ENCODE peak calls at places on chromosomes 12 and 14, in seven cellular contexts. U is breast epithelium, X is cardiac muscle cell, D is left ventricle myocardium inferior, T is uterus, L is lower lobe of right lung, S is thoracic aorta. G is an unnamed sample. For H3K4me1, the result is how much of the 10 kb centered on the place peaks cover.

GRCh38 chr12:52442600-52443061 is 8.5 kb upstream of the KRT75 start:
- DNase-seq in U (peak), X (peak), D (no peak), T (no peak), L (no peak), S (no peak), G (no peak)

GRCh38 chr12:46442239-46442638 is 69.7 kb upstream of the SLC38A2 start:
- DNase-seq in U (no peak), X (peak), D (no peak), T (no peak), L (no peak), S (no peak), G (no peak)

GRCh38 chr12:113465808-113466769 is 5.6 kb downstream of the LHX5 start:
- DNase-seq in U (no peak), X (no peak), D (no peak), T (no peak), L (no peak), S (no peak), G (no peak)

GRCh38 chr12:82203076-82203475 is 155.1 kb downstream of the CCDC59 start:
- DNase-seq in U (no peak), X (no peak), D (no peak), T (no peak), L (no peak), S (no peak), G (no peak)

GRCh38 chr14:104049576-104050240 is 35.8 kb upstream of the ASPG start:
- DNase-seq in U (no peak), X (no peak), D (no peak), T (no peak), L (no peak), S (no peak), G (no peak)

GRCh38 chr12:104694711-104695110 is 238.0 kb downstream of the CHST11 start:
- DNase-seq in U (no peak), X (no peak), D (no peak), T (no peak), L (no peak), S (no peak), G (no peak)

GRCh38 chr12:122318607-122319311 is 52.5 kb upstream of the VPS33A start:
- DNase-seq in U (no peak), X (peak), D (no peak), T (no peak), L (no peak), S (no peak), G (no peak)

GRCh38 chr12:43102506-43103269 is 449.3 kb downstream of the ADAMTS20 start:
- DNase-seq in U (no peak), X (no peak), D (no peak), T (no peak), L (no peak), S (no peak), G (no peak)

GRCh38 chr12:121532503-121533390 is 48.1 kb downstream of the KDM2B start:
- DNase-seq in U (no peak), X (peak), D (no peak), T (no peak), L (no peak), S (no peak), G (no peak)

GRCh38 chr14:22276913-22277816 is 311.9 kb downstream of the DAD1 start:
- DNase-seq in U (no peak), X (peak), D (no peak), T (no peak), L (no peak), S (no peak), G (no peak)

GRCh38 chr12:84697141-84697540 is 215.5 kb downstream of the SLC6A15 start:
- DNase-seq in U (no peak), X (no peak), D (no peak), T (no peak), L (no peak), S (no peak), G (no peak)

GRCh38 chr14:91227183-91227628 is 17.3 kb downstream of the GPR68 start:
- DNase-seq in U (no peak), X (no peak), D (no peak), T (no peak), L (no peak), S (no peak), G (no peak)

GRCh38 chr14:41604793-41605534 is 1.7 kb upstream of the LRFN5 start:
- DNase-seq in U (no peak), X (peak), D (peak), T (peak), L (no peak), S (no peak), G (no peak)

GRCh38 chr12:15563683-15564082 is 225.5 kb downstream of the EPS8 start:
- DNase-seq in U (no peak), X (peak), D (no peak), T (peak), L (no peak), S (no peak), G (peak)

GRCh38 chr12:108826807-108827721 is 30.3 kb downstream of the SSH1 start:
- DNase-seq in U (no peak), X (peak), D (peak), T (no peak), L (peak), S (no peak), G (no peak)

GRCh38 chr12:2003676-2004112 is 563 bp downstream of the DCP1B start:
- DNase-seq in U (no peak), X (no peak), D (no peak), T (no peak), L (no peak), S (no peak), G (peak)

GRCh38 chr12:67590122-67590795 is 58.3 kb upstream of the DYRK2 start:
- DNase-seq in U (no peak), X (no peak), D (no peak), T (no peak), L (no peak), S (no peak), G (peak)

GRCh38 chr12:113788020-113788856 is 177.9 kb downstream of the RBM19 start:
- DNase-seq in U (no peak), X (peak), D (no peak), T (no peak), L (no peak), S (no peak), G (no peak)

GRCh38 chr14:35687335-35687939 is 121.7 kb downstream of the RALGAPA1 start:
- DNase-seq in U (no peak), X (peak), D (no peak), T (no peak), L (no peak), S (no peak), G (peak)

GRCh38 chr14:102084931-102085330 is 1.9 kb downstream of the HSP90AA1 start:
- DNase-seq in U (no peak), X (no peak), D (no peak), T (no peak), L (no peak), S (no peak), G (no peak)

GRCh38 chr12:49121047-49121696 is 10.0 kb downstream of the TUBA1B start:
- DNase-seq in U (no peak), X (peak), D (peak), T (peak), L (no peak), S (no peak), G (no peak)

GRCh38 chr14:22849212-22849819 is 12.9 kb downstream of the MMP14 start:
- DNase-seq in U (peak), X (peak), D (peak), T (peak), L (peak), S (peak), G (no peak)

GRCh38 chr12:56300644-56301464 is 724 bp upstream of the CS start:
- DNase-seq in U (no peak), X (no peak), D (no peak), T (no peak), L (no peak), S (peak), G (no peak)

GRCh38 chr12:104171785-104172563 is 34.0 kb upstream of the NFYB start:
- DNase-seq in U (no peak), X (no peak), D (no peak), T (no peak), L (no peak), S (no peak), G (no peak)

GRCh38 chr14:34347683-34348082 is 114.4 kb downstream of the SPTSSA start:
- DNase-seq in U (no peak), X (no peak), D (no peak), T (no peak), L (no peak), S (no peak), G (no peak)
- H3K4me1 ChIP-seq in U (under half), X (under half), D (under half), T (under half), L (under half), S (under half), G (under half)

GRCh38 chr12:54535474-54535873 is 13.9 kb upstream of the PDE1B start:
- DNase-seq in U (no peak), X (no peak), D (no peak), T (no peak), L (no peak), S (no peak), G (no peak)
- H3K27ac ChIP-seq in U (no peak), X (no peak), D (no peak), T (no peak), L (no peak), S (no peak), G (no peak)

GRCh38 chr14:68886109-68886434 is 93.0 kb downstream of the ACTN1 start:
- DNase-seq in U (no peak), X (peak), D (no peak), T (no peak), L (no peak), S (no peak), G (no peak)
- H3K4me1 ChIP-seq in U (under half), X (under half), D (under half), T (under half), L (under half), S (under half), G (under half)

GRCh38 chr12:8011331-8011730 is 21.2 kb upstream of the FOXJ2 start:
- DNase-seq in U (no peak), X (peak), D (no peak), T (no peak), L (no peak), S (no peak), G (no peak)
- H3K27ac ChIP-seq in U (no peak), X (no peak), D (no peak), T (no peak), L (no peak), S (no peak), G (no peak)

DNA sequence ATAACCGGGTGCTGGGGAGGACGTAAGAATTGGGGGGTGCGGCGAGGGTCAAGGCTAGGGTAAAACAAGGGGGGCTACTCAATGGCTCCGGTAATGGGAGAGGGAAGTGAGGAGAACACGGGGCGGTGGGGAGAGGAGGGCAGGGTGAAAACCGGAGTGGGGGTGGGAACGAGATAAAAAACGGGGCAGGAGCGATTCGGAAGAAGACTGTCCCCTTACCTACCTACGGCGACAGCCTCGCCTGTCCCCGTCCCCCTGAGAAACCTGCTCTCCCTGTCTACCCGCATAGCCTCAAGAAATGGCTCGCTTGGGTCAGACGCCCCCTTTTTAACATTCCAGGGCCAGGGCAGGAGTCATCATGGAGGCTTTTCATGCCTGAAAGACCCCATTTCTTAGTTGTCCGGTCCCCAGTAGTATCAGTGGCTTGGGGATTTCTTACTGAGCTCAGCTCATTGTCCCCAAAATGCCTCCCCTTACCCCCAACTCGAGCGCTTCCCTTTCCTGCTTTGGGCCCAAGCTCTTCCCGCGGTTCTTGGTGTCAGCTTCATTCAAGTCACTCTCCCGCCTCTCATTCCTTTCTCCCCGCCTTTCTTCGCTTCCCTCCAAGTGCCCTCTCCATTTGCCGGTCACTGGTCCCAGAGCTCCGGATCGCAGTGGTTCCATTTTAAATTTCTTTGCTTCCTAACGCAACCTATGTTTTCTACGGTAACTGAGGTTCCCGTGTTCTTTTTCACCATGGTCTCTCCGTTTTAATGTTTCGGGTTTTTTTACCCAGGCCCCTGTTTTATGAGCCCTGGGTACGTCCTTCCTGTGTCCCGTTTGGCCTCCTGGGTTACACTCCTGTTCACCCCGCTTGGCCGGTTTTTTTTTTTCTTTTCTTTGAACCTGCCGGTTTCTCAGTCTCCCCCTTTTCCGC is 1.2 kb upstream of the WSB2 start:
- DNase-seq in U (peak), X (peak), D (peak), T (peak), L (peak), S (no peak), G (no peak)
- H3K4me1 ChIP-seq in U (under half), X (under half), D (half or more), T (under half), L (under half), S (under half), G (under half)

G was measured in CD4-positive, CD25-positive, alpha-beta regulatory T cell.